ENCODE peak calls at places on chromosome 2, in ten cellular contexts. M, X, B, P, L, R, C, I, H and T are unnamed samples.

GRCh38 chr2:37427241-37427640 is 82.8 kb downstream of the QPCT start:
- DNase-seq in B (no peak), X (no peak), H (no peak), L (no peak), M (no peak), R (no peak), P (no peak), I (no peak), C (no peak), T (no peak)

GRCh38 chr2:173934895-173935294 is 30.3 kb downstream of the SP3 start:
- DNase-seq in B (no peak), R (no peak), X (no peak), I (no peak), C (no peak), M (no peak), H (no peak), P (no peak), L (no peak), T (no peak)

GRCh38 chr2:145284551-145284950 is 764.6 kb upstream of the ZEB2 start:
- DNase-seq in H (no peak), X (no peak), R (no peak), I (no peak), L (no peak), P (no peak), C (no peak), M (no peak), B (no peak), T (no peak)

GRCh38 chr2:65662654-65663432 is 230.4 kb upstream of the SPRED2 start:
- DNase-seq in P (no peak), L (peak), B (no peak), C (no peak), X (no peak), I (no peak), H (no peak), R (no peak), M (no peak), T (no peak)

GRCh38 chr2:121479882-121480522 is 50.7 kb upstream of the RNU4ATAC start:
- DNase-seq in R (no peak), I (peak), X (no peak), C (no peak), L (peak), H (no peak), P (no peak), B (no peak), M (no peak), T (peak)

GRCh38 chr2:222287862-222288479 is 10.8 kb downstream of the PAX3 start:
- DNase-seq in H (no peak), C (no peak), I (no peak), L (no peak), B (no peak), R (no peak), M (no peak), P (no peak), X (no peak), T (no peak)

GRCh38 chr2:198657520-198658121 is 800.1 kb downstream of the SATB2 start:
- DNase-seq in P (no peak), B (no peak), C (peak), H (no peak), I (no peak), M (peak), L (peak), R (no peak), X (no peak), T (no peak)

GRCh38 chr2:96867756-96868554 is 1.9 kb downstream of the SEMA4C start:
- DNase-seq in H (no peak), P (no peak), I (no peak), X (no peak), M (no peak), R (no peak), C (no peak), B (peak), L (no peak), T (no peak)

GRCh38 chr2:47815764-47816163 is 32.8 kb downstream of the MSH6 start:
- DNase-seq in B (no peak), X (no peak), C (no peak), I (no peak), M (no peak), P (no peak), H (no peak), R (no peak), L (no peak), T (no peak)

GRCh38 chr2:85733121-85733960 is 20.4 kb upstream of the ATOH8 start:
- DNase-seq in I (no peak), X (no peak), L (no peak), R (no peak), P (no peak), H (no peak), C (peak), B (peak), M (no peak), T (no peak)

GRCh38 chr2:122451040-122451439 is 695.6 kb downstream of the TSN start:
- DNase-seq in R (no peak), B (no peak), P (no peak), M (peak), I (no peak), C (peak), X (no peak), L (no peak), H (no peak), T (no peak)

GRCh38 chr2:195664528-195664927 is 7.5 kb downstream of the SLC39A10 start:
- DNase-seq in R (no peak), X (no peak), C (no peak), H (no peak), M (no peak), I (no peak), P (no peak), B (no peak), L (no peak), T (no peak)

GRCh38 chr2:104406273-104406726 is 447.6 kb upstream of the POU3F3 start:
- DNase-seq in L (no peak), R (no peak), M (no peak), B (peak), P (no peak), C (no peak), I (no peak), X (no peak), H (no peak), T (no peak)

GRCh38 chr2:45833968-45834344 is 182.5 kb downstream of the PRKCE start:
- DNase-seq in C (no peak), H (no peak), P (no peak), R (no peak), X (peak), I (no peak), L (no peak), M (no peak), B (no peak), T (no peak)
- H3K4me3 ChIP-seq in C (no peak), H (no peak), P (no peak), R (no peak), X (peak), I (no peak), L (no peak), M (no peak), B (no peak), T (no peak)

DNA sequence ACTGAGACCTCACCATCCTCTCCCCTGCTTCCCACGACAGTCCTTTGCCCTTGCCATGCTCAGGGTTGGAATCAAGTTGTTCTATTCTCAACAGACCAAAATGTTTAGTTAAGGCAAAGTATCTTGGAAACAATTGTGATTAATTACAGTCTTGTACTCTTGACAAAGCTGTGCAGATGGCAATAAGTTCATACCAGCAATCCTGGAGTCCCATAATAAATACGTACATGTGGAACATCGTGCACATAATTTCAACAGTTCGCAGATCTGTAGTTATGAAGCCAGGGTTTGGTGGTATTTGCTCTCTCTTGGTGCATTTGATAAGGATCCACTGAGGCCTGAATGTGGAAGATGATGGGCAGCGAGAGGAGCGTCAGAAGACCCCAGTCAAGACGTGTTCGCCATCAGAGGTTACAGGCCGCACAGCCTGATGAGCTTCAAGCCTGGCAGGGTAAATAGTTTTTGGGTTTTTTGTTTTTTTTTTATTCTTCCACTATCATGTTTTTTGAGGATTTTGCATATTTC is 52.9 kb upstream of the EML6 start:
- DNase-seq in C (no peak), L (no peak), H (no peak), X (no peak), I (no peak), P (no peak), M (no peak), R (no peak), B (no peak), T (no peak)
- TF ChIP-seq POLR2AphosphoS5 in C (no peak), L (no peak), H (peak), X (peak), I (peak), P (no peak), M (no peak), R (no peak), B (no peak), T (no peak)

GRCh38 chr2:12514631-12515437 is 201.9 kb upstream of the TRIB2 start:
- DNase-seq in I (no peak), M (no peak), L (no peak), B (no peak), P (no peak), R (no peak), H (no peak), X (no peak), C (peak), T (no peak)
- TF ChIP-seq EP300 in I (peak), M (peak), L (no peak), B (no peak), P (no peak), R (no peak), H (no peak), X (no peak), C (peak), T (no peak)

GRCh38 chr2:45814951-45815621 is 163.6 kb downstream of the PRKCE start:
- DNase-seq in M (no peak), C (no peak), H (no peak), L (no peak), R (peak), B (no peak), I (no peak), P (no peak), X (no peak), T (no peak)

GRCh38 chr2:45812039-45812500 is 160.6 kb downstream of the PRKCE start:
- DNase-seq in P (no peak), M (no peak), R (peak), H (no peak), C (no peak), X (no peak), L (no peak), B (no peak), I (no peak), T (no peak)

GRCh38 chr2:45816273-45816672 is 164.8 kb downstream of the PRKCE start:
- DNase-seq in L (no peak), P (no peak), R (peak), H (no peak), C (no peak), B (peak), M (no peak), X (no peak), I (peak), T (peak)

GRCh38 chr2:45814528-45814927 is 163.1 kb downstream of the PRKCE start:
- DNase-seq in H (no peak), I (no peak), B (peak), L (no peak), M (no peak), X (no peak), P (no peak), C (no peak), R (peak), T (no peak)

GRCh38 chr2:45813003-45813601 is 161.6 kb downstream of the PRKCE start:
- DNase-seq in L (no peak), M (no peak), R (peak), H (no peak), P (no peak), X (no peak), C (no peak), I (no peak), B (peak), T (no peak)
- H3K4me3 ChIP-seq in L (no peak), M (no peak), R (no peak), H (no peak), P (no peak), X (no peak), C (no peak), I (no peak), B (no peak), T (no peak)

DNA sequence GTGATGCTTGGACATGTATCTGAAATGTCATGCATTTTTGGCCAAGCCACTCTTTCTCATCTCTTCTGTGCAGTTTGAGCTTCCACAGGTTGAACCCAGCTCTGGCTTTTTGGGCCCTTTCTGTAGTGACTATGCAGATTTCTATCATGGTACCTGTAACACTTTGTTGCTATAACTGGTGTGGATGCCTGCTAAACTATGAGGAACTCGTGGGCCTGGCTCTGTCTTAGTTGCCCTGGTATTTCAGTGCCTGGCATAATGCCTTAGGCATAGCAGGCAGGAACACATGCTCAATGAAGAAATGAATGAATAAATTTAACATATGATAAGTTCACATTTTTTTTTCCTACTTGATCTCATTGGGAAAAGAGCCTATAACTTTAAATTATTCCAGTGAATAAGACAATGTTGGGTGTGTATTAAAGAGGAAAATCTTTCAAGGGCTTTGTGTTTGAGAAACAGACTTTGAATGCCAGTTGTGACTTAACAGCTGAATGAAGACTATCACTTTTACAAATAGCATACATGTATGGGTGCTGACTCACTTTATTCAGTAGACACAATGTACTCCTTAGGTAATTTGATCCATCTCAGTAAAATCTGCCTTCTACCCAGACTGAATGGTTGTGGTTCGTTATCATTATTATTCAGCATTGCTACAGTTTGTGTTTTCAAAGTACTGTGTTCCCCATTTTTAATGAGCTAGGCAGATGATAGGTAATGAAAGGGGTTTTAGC is 86.4 kb upstream of the MAP4K3 start:
- DNase-seq in L (no peak), C (peak), I (no peak), P (no peak), B (no peak), R (no peak), H (no peak), X (no peak), M (no peak), T (no peak)
- TF ChIP-seq POLR2AphosphoS5 in L (no peak), C (no peak), I (no peak), P (no peak), B (no peak), R (no peak), H (no peak), X (no peak), M (no peak), T (no peak)